ENCODE peak calls at places on chromosomes 4 and X, in ten cellular contexts. V is germinal center; F is stimulated activated naive B cell treated with anti-CD40 and anti-IgM and Interleukin-4, amounts not matched to agents 10 μg/mL and 1 μg/mL and 100 μg/mL, for 72 hours; S is lung microvascular endothelial cell; T is EL; K is T-helper 9 cell; D is ACHN; A is stimulated activated CD4-positive, alpha-beta T cell treated with anti-CD3 and anti-CD28 coated beads, Interleukin-4, amount 100 ng/mL, for 1 hour; W is stimulated activated CD8-positive, alpha-beta memory T cell treated with anti-CD3 and anti-CD28 coated beads, Interleukin-7, amount 100 ng/mL, for 48 hours; O is H9. B is an unnamed sample.

GRCh38 chr4:88033309-88033708 is 25.9 kb downstream of the PKD2 start:
- DNase-seq in A (no peak), V (peak), F (peak), D (peak), K (peak), S (peak), W (no peak), T (peak), O (no peak), B (no peak)

GRCh38 chr4:113882668-113883067 is 96.8 kb downstream of the ARSJ start:
- DNase-seq in D (no peak), T (peak), W (no peak), K (no peak), F (no peak), S (peak), O (no peak), V (no peak), A (no peak), B (no peak)

GRCh38 chrX:115054876-115055275 is 37.5 kb upstream of the IL13RA2 start:
- DNase-seq in V (no peak), S (no peak), T (no peak), A (no peak), K (no peak), W (no peak), F (no peak), D (no peak), O (no peak), B (no peak)

GRCh38 chrX:101395789-101396188 is 5.0 kb downstream of the RPL36A start:
- DNase-seq in O (no peak), S (no peak), F (no peak), V (no peak), D (no peak), T (no peak), A (no peak), W (no peak), K (no peak), B (no peak)

GRCh38 chrX:110097920-110098319 is 95.0 kb downstream of the TMEM164 start:
- DNase-seq in K (no peak), S (no peak), V (no peak), W (no peak), D (no peak), A (no peak), F (no peak), O (no peak), T (no peak), B (no peak)

GRCh38 chr4:176422511-176422910 is 102.7 kb downstream of the SPCS3 start:
- DNase-seq in A (no peak), F (no peak), W (no peak), T (peak), D (no peak), K (no peak), O (no peak), V (no peak), S (no peak), B (no peak)

GRCh38 chrX:10415704-10416001 is 204.7 kb downstream of the MID1 start:
- DNase-seq in T (peak), D (peak), F (no peak), S (no peak), A (no peak), V (no peak), W (no peak), O (no peak), K (no peak), B (no peak)

GRCh38 chrX:131187234-131187633 is 101.9 kb downstream of the IGSF1 start:
- DNase-seq in K (no peak), S (no peak), D (no peak), T (no peak), F (no peak), A (no peak), W (no peak), O (no peak), V (no peak), B (no peak)

GRCh38 chr4:52244103-52244772 is 193.1 kb downstream of the SPATA18 start:
- DNase-seq in F (no peak), A (no peak), S (no peak), V (no peak), W (no peak), O (no peak), T (no peak), K (no peak), D (no peak), B (peak)

GRCh38 chr4:6253111-6253510 is 16.5 kb upstream of the WFS1 start:
- DNase-seq in K (no peak), F (no peak), T (no peak), A (no peak), W (no peak), D (no peak), S (no peak), O (no peak), V (no peak), B (no peak)

GRCh38 chr4:147770831-147771230 is 38.9 kb downstream of the ARHGAP10 start:
- DNase-seq in D (no peak), A (no peak), V (no peak), F (no peak), W (no peak), T (no peak), O (no peak), K (no peak), S (no peak), B (no peak)

GRCh38 chrX:23845316-23845932 is 62.3 kb downstream of the APOO start:
- DNase-seq in V (no peak), F (no peak), T (no peak), A (no peak), W (no peak), S (peak), D (no peak), O (no peak), K (no peak), B (no peak)

GRCh38 chrX:102930990-102931756 is 5.9 kb upstream of the RAB40AL start:
- DNase-seq in W (no peak), S (no peak), O (no peak), F (no peak), K (no peak), D (no peak), A (no peak), T (peak), V (no peak), B (no peak)

GRCh38 chrX:133362538-133362937 is 52.8 kb downstream of the GPC4 start:
- DNase-seq in O (no peak), D (no peak), S (no peak), K (no peak), T (no peak), W (no peak), F (no peak), V (no peak), A (no peak), B (no peak)

GRCh38 chr4:142497606-142498005 is 348.5 kb downstream of the INPP4B start:
- DNase-seq in T (no peak), W (no peak), V (no peak), D (no peak), O (no peak), A (no peak), F (no peak), S (no peak), K (no peak), B (no peak)

GRCh38 chr4:95360911-95361695 is 187.7 kb downstream of the UNC5C start:
- DNase-seq in D (no peak), K (no peak), V (no peak), T (no peak), S (no peak), O (no peak), W (no peak), A (no peak), F (no peak), B (peak)

GRCh38 chr4:138992676-138993075 is 22.9 kb upstream of the NOCT start:
- DNase-seq in W (no peak), V (no peak), A (no peak), T (no peak), S (no peak), O (no peak), F (no peak), D (no peak), K (no peak), B (no peak)

GRCh38 chrX:49287665-49288064 is 15.8 kb upstream of the GAGE10 start:
- DNase-seq in W (no peak), O (no peak), T (no peak), S (no peak), F (no peak), V (no peak), K (no peak), D (no peak), A (no peak), B (no peak)

GRCh38 chrX:96835660-96836289 is 47.9 kb upstream of the RPA4 start:
- DNase-seq in V (peak), K (no peak), T (no peak), D (no peak), O (no peak), A (no peak), F (peak), W (no peak), S (no peak), B (no peak)

GRCh38 chr4:178556796-178557195 is 1114.6 kb upstream of the AGA start:
- DNase-seq in S (no peak), W (no peak), O (no peak), T (no peak), A (no peak), K (no peak), F (no peak), V (no peak), D (no peak), B (no peak)

GRCh38 chr4:166091914-166092510 is 219.0 kb downstream of the TLL1 start:
- DNase-seq in O (no peak), A (no peak), V (peak), T (peak), W (no peak), D (peak), F (no peak), K (no peak), S (peak), B (peak)

GRCh38 chr4:56450342-56450741 is 14.3 kb downstream of the PAICS start:
- DNase-seq in S (no peak), V (no peak), D (no peak), F (no peak), O (no peak), K (no peak), W (no peak), T (no peak), A (no peak), B (no peak)

GRCh38 chrX:19017271-19017670 is 33.4 kb upstream of the PHKA2 start:
- DNase-seq in S (peak), O (peak), D (peak), A (no peak), K (no peak), V (peak), F (no peak), W (no peak), T (peak), B (no peak)

GRCh38 chrX:20620301-20620700 is 353.6 kb upstream of the RPS6KA3 start:
- DNase-seq in A (no peak), D (no peak), S (no peak), O (no peak), W (no peak), K (no peak), V (no peak), F (no peak), T (peak), B (no peak)

GRCh38 chr4:123096038-123096437 is 173.6 kb upstream of the NUDT6 start:
- DNase-seq in K (no peak), T (peak), A (no peak), D (peak), V (no peak), W (no peak), F (no peak), O (no peak), S (peak), B (no peak)

GRCh38 chr4:182711211-182711610 is 206.0 kb downstream of the DCTD start:
- DNase-seq in D (no peak), O (no peak), S (no peak), F (no peak), V (no peak), K (no peak), W (no peak), A (no peak), T (peak), B (no peak)

GRCh38 chrX:53255738-53256191 is 25.6 kb downstream of the IQSEC2 start:
- DNase-seq in K (no peak), A (no peak), D (no peak), O (no peak), W (no peak), F (no peak), V (no peak), S (no peak), T (no peak), B (no peak)

GRCh38 chr4:111334356-111334755 is 711.5 kb upstream of the PITX2 start:
- DNase-seq in V (no peak), S (no peak), K (no peak), A (no peak), O (no peak), F (no peak), D (no peak), W (no peak), T (no peak), B (no peak)

GRCh38 chr4:186881521-186882220 is 158.0 kb upstream of the FAT1 start:
- DNase-seq in T (peak), F (no peak), S (no peak), K (no peak), V (no peak), O (no peak), W (no peak), D (peak), A (no peak), B (no peak)

GRCh38 chr4:3261411-3262207 is 12.7 kb downstream of the MSANTD1 start:
- DNase-seq in T (no peak), S (no peak), D (no peak), F (no peak), K (no peak), V (no peak), A (no peak), O (peak), W (no peak), B (no peak)

GRCh38 chr4:113114884-113115283 is 65.4 kb downstream of the ANK2 start:
- DNase-seq in D (no peak), V (no peak), A (no peak), W (no peak), T (no peak), K (no peak), S (no peak), O (no peak), F (no peak), B (no peak)

GRCh38 chr4:186701273-186701672 is 22.4 kb downstream of the FAT1 start:
- DNase-seq in D (no peak), T (no peak), A (no peak), O (peak), S (no peak), W (no peak), V (no peak), K (no peak), F (no peak), B (no peak)

GRCh38 chrX:139642241-139642927 is 65.6 kb downstream of the MCF2 start:
- DNase-seq in K (no peak), A (no peak), O (peak), W (no peak), D (no peak), T (no peak), S (no peak), V (no peak), F (no peak), B (no peak)

GRCh38 chr4:113457886-113458285 is 303.7 kb downstream of the CAMK2D start:
- DNase-seq in S (no peak), W (no peak), A (no peak), D (no peak), V (no peak), O (no peak), K (no peak), T (no peak), F (no peak), B (no peak)